ENCODE peak calls at places on chromosomes 12 and 14, in six cellular contexts. One of them, this sample, is unnamed.

GRCh38 chr12:4610481-4610880 is 38.4 kb downstream of the AKAP3 start:
- DNase-seq in T-helper 2 cell: no peak
- DNase-seq in effector memory CD8-positive, alpha-beta T cell: no peak
- DNase-seq in A172: no peak
- DNase-seq in NCI-H748 treated with DMSO at 0.1 percent for 48 hours: no peak
- DNase-seq in C1 segment of cervical spinal cord: no peak
- DNase-seq in this sample: no peak

GRCh38 chr12:101257357-101257756 is 22.5 kb upstream of the UTP20 start:
- DNase-seq in effector memory CD8-positive, alpha-beta T cell: no peak
- DNase-seq in T-helper 2 cell: no peak
- DNase-seq in NCI-H748 treated with DMSO at 0.1 percent for 48 hours: no peak
- DNase-seq in A172: no peak
- DNase-seq in C1 segment of cervical spinal cord: no peak
- DNase-seq in this sample: no peak

GRCh38 chr12:13039557-13039956 is 4.6 kb upstream of the FAM234B start:
- DNase-seq in C1 segment of cervical spinal cord: no peak
- DNase-seq in A172: no peak
- DNase-seq in NCI-H748 treated with DMSO at 0.1 percent for 48 hours: no peak
- DNase-seq in T-helper 2 cell: no peak
- DNase-seq in effector memory CD8-positive, alpha-beta T cell: no peak
- DNase-seq in this sample: no peak

GRCh38 chr12:132322206-132323132 is 6.9 kb downstream of the GALNT9 start:
- DNase-seq in T-helper 2 cell: no peak
- DNase-seq in C1 segment of cervical spinal cord: no peak
- DNase-seq in NCI-H748 treated with DMSO at 0.1 percent for 48 hours: no peak
- DNase-seq in A172: no peak
- DNase-seq in effector memory CD8-positive, alpha-beta T cell: no peak
- DNase-seq in this sample: no peak

GRCh38 chr12:128969480-128970055 is 116.3 kb downstream of the GLT1D1 start:
- DNase-seq in NCI-H748 treated with DMSO at 0.1 percent for 48 hours: peak; percentile 85
- DNase-seq in C1 segment of cervical spinal cord: no peak
- DNase-seq in T-helper 2 cell: no peak
- DNase-seq in effector memory CD8-positive, alpha-beta T cell: peak; percentile 2
- DNase-seq in A172: peak; percentile 2
- DNase-seq in this sample: peak; percentile 67

GRCh38 chr12:116121453-116121871 is 156.0 kb downstream of the MED13L start:
- DNase-seq in C1 segment of cervical spinal cord: no peak
- DNase-seq in NCI-H748 treated with DMSO at 0.1 percent for 48 hours: no peak
- DNase-seq in effector memory CD8-positive, alpha-beta T cell: no peak
- DNase-seq in A172: no peak
- DNase-seq in T-helper 2 cell: no peak
- DNase-seq in this sample: no peak

GRCh38 chr14:78170203-78170602 is at the start of gene NRXN3:
- DNase-seq in C1 segment of cervical spinal cord: no peak
- DNase-seq in NCI-H748 treated with DMSO at 0.1 percent for 48 hours: no peak
- DNase-seq in effector memory CD8-positive, alpha-beta T cell: no peak
- DNase-seq in T-helper 2 cell: no peak
- DNase-seq in A172: no peak
- DNase-seq in this sample: no peak

GRCh38 chr14:101017209-101017608 is 113.7 kb upstream of the RTL1 start:
- DNase-seq in C1 segment of cervical spinal cord: no peak
- DNase-seq in NCI-H748 treated with DMSO at 0.1 percent for 48 hours: no peak
- DNase-seq in A172: no peak
- DNase-seq in T-helper 2 cell: no peak
- DNase-seq in effector memory CD8-positive, alpha-beta T cell: no peak
- DNase-seq in this sample: no peak

GRCh38 chr12:71948390-71948789 is 9.7 kb downstream of the TPH2 start:
- DNase-seq in T-helper 2 cell: no peak
- DNase-seq in C1 segment of cervical spinal cord: no peak
- DNase-seq in effector memory CD8-positive, alpha-beta T cell: no peak
- DNase-seq in A172: no peak
- DNase-seq in NCI-H748 treated with DMSO at 0.1 percent for 48 hours: no peak
- DNase-seq in this sample: no peak

GRCh38 chr14:61219673-61220072 is 61.5 kb downstream of the TMEM30B start:
- DNase-seq in A172: no peak
- DNase-seq in NCI-H748 treated with DMSO at 0.1 percent for 48 hours: no peak
- DNase-seq in effector memory CD8-positive, alpha-beta T cell: no peak
- DNase-seq in T-helper 2 cell: no peak
- DNase-seq in C1 segment of cervical spinal cord: no peak
- DNase-seq in this sample: no peak

GRCh38 chr12:39440101-39440500 is 2.8 kb downstream of the KIF21A start:
- DNase-seq in C1 segment of cervical spinal cord: no peak
- DNase-seq in A172: no peak
- DNase-seq in NCI-H748 treated with DMSO at 0.1 percent for 48 hours: no peak
- DNase-seq in T-helper 2 cell: no peak
- DNase-seq in effector memory CD8-positive, alpha-beta T cell: no peak
- DNase-seq in this sample: no peak

GRCh38 chr12:105336411-105336810 is 5.9 kb downstream of the C12orf75 start:
- DNase-seq in C1 segment of cervical spinal cord: no peak
- DNase-seq in effector memory CD8-positive, alpha-beta T cell: no peak
- DNase-seq in NCI-H748 treated with DMSO at 0.1 percent for 48 hours: no peak
- DNase-seq in T-helper 2 cell: no peak
- DNase-seq in A172: no peak
- DNase-seq in this sample: no peak

GRCh38 chr12:8989425-8989824 is at the start of gene KLRG1:
- DNase-seq in C1 segment of cervical spinal cord: no peak
- DNase-seq in effector memory CD8-positive, alpha-beta T cell: peak; percentile 25
- DNase-seq in T-helper 2 cell: no peak
- DNase-seq in NCI-H748 treated with DMSO at 0.1 percent for 48 hours: no peak
- DNase-seq in A172: no peak
- DNase-seq in this sample: no peak

GRCh38 chr14:92690171-92691011 is 58.0 kb downstream of the LGMN start:
- DNase-seq in T-helper 2 cell: no peak
- DNase-seq in NCI-H748 treated with DMSO at 0.1 percent for 48 hours: no peak
- DNase-seq in A172: peak; percentile 44
- DNase-seq in C1 segment of cervical spinal cord: no peak
- DNase-seq in effector memory CD8-positive, alpha-beta T cell: no peak
- DNase-seq in this sample: no peak

GRCh38 chr12:76863005-76863670 is 15.7 kb downstream of the CSRP2 start:
- DNase-seq in NCI-H748 treated with DMSO at 0.1 percent for 48 hours: no peak
- DNase-seq in A172: no peak
- DNase-seq in T-helper 2 cell: no peak
- DNase-seq in C1 segment of cervical spinal cord: no peak
- DNase-seq in effector memory CD8-positive, alpha-beta T cell: no peak
- DNase-seq in this sample: no peak

GRCh38 chr12:58104443-58104842 is 163.1 kb downstream of the ATP23 start:
- DNase-seq in NCI-H748 treated with DMSO at 0.1 percent for 48 hours: no peak
- DNase-seq in C1 segment of cervical spinal cord: no peak
- DNase-seq in T-helper 2 cell: no peak
- DNase-seq in effector memory CD8-positive, alpha-beta T cell: no peak
- DNase-seq in A172: no peak
- DNase-seq in this sample: no peak

GRCh38 chr14:23351681-23352505 is 794 bp downstream of the SLC22A17 start:
- DNase-seq in C1 segment of cervical spinal cord: no peak
- DNase-seq in A172: no peak
- DNase-seq in NCI-H748 treated with DMSO at 0.1 percent for 48 hours: no peak
- DNase-seq in T-helper 2 cell: no peak
- DNase-seq in effector memory CD8-positive, alpha-beta T cell: no peak
- DNase-seq in this sample: peak; percentile 76

GRCh38 chr12:32906407-32907165 is 10.0 kb upstream of the PKP2 start:
- DNase-seq in A172: no peak
- DNase-seq in T-helper 2 cell: no peak
- DNase-seq in C1 segment of cervical spinal cord: no peak
- DNase-seq in NCI-H748 treated with DMSO at 0.1 percent for 48 hours: no peak
- DNase-seq in effector memory CD8-positive, alpha-beta T cell: no peak
- DNase-seq in this sample: no peak

GRCh38 chr14:99158150-99158549 is 113.8 kb downstream of the BCL11B start:
- DNase-seq in A172: no peak
- DNase-seq in C1 segment of cervical spinal cord: no peak
- DNase-seq in NCI-H748 treated with DMSO at 0.1 percent for 48 hours: no peak
- DNase-seq in effector memory CD8-positive, alpha-beta T cell: no peak
- DNase-seq in T-helper 2 cell: no peak
- DNase-seq in this sample: no peak

GRCh38 chr12:22201101-22201500 is 133.4 kb downstream of the ST8SIA1 start:
- DNase-seq in effector memory CD8-positive, alpha-beta T cell: no peak
- DNase-seq in NCI-H748 treated with DMSO at 0.1 percent for 48 hours: no peak
- DNase-seq in T-helper 2 cell: no peak
- DNase-seq in A172: no peak
- DNase-seq in C1 segment of cervical spinal cord: no peak
- DNase-seq in this sample: no peak

GRCh38 chr14:87638196-87638595 is 354.8 kb downstream of the GALC start:
- DNase-seq in C1 segment of cervical spinal cord: no peak
- DNase-seq in T-helper 2 cell: no peak
- DNase-seq in A172: no peak
- DNase-seq in NCI-H748 treated with DMSO at 0.1 percent for 48 hours: no peak
- DNase-seq in effector memory CD8-positive, alpha-beta T cell: no peak
- DNase-seq in this sample: no peak

GRCh38 chr14:95519699-95520098 is 3.2 kb upstream of the SYNE3 start:
- DNase-seq in A172: peak; percentile 69
- DNase-seq in T-helper 2 cell: peak; percentile 38
- DNase-seq in NCI-H748 treated with DMSO at 0.1 percent for 48 hours: no peak
- DNase-seq in C1 segment of cervical spinal cord: no peak
- DNase-seq in effector memory CD8-positive, alpha-beta T cell: no peak
- DNase-seq in this sample: no peak

GRCh38 chr14:55099741-55100140 is 29.3 kb upstream of the LGALS3 start:
- DNase-seq in T-helper 2 cell: no peak
- DNase-seq in C1 segment of cervical spinal cord: no peak
- DNase-seq in NCI-H748 treated with DMSO at 0.1 percent for 48 hours: no peak
- DNase-seq in effector memory CD8-positive, alpha-beta T cell: no peak
- DNase-seq in A172: no peak
- DNase-seq in this sample: no peak

GRCh38 chr14:23121401-23121800 is 2.3 kb upstream of the CEBPE start:
- DNase-seq in A172: peak; percentile 58
- DNase-seq in effector memory CD8-positive, alpha-beta T cell: no peak
- DNase-seq in C1 segment of cervical spinal cord: no peak
- DNase-seq in T-helper 2 cell: no peak
- DNase-seq in NCI-H748 treated with DMSO at 0.1 percent for 48 hours: no peak
- DNase-seq in this sample: no peak